ENCODE peak calls at places on chromosome 11, in eight cellular contexts. D, A, I, O, J, Q, K and X are unnamed samples.

GRCh38 chr11:47485112-47485511 is 36.2 kb upstream of the RAPSN start:
- DNase-seq in D (no peak), A (no peak), I (no peak), O (no peak), J (no peak), Q (no peak), K (no peak), X (no peak)

GRCh38 chr11:129144256-129144655 is 47.9 kb downstream of the ARHGAP32 start:
- DNase-seq in D (no peak), A (no peak), I (no peak), O (no peak), J (no peak), Q (no peak), K (no peak), X (no peak)

GRCh38 chr11:16997624-16998023 is 16.6 kb downstream of the PLEKHA7 start:
- DNase-seq in D (no peak), A (peak; percentile 30), I (no peak), O (no peak), J (peak; percentile 30), Q (no peak), K (no peak), X (no peak)

GRCh38 chr11:43316451-43316850 is 4.7 kb downstream of the API5 start:
- DNase-seq in D (no peak), A (no peak), I (peak; percentile 32), O (no peak), J (no peak), Q (no peak), K (peak; percentile 62), X (no peak)

GRCh38 chr11:127902405-127902804 is 685.0 kb downstream of the ETS1 start:
- DNase-seq in D (no peak), A (no peak), I (peak; percentile 13), O (no peak), J (no peak), Q (no peak), K (no peak), X (no peak)

GRCh38 chr11:120568572-120569307 is 57.2 kb downstream of the GRIK4 start:
- DNase-seq in D (no peak), A (no peak), I (no peak), O (no peak), J (no peak), Q (no peak), K (no peak), X (no peak)

GRCh38 chr11:95341246-95341645 is 110.2 kb upstream of the SESN3 start:
- DNase-seq in D (no peak), A (no peak), I (no peak), O (no peak), J (no peak), Q (peak; percentile 28), K (no peak), X (no peak)

GRCh38 chr11:128288368-128288767 is 299.0 kb downstream of the ETS1 start:
- DNase-seq in D (no peak), A (no peak), I (peak; percentile 27), O (no peak), J (no peak), Q (no peak), K (no peak), X (no peak)

GRCh38 chr11:108498046-108498815 is at the start of gene POGLUT3:
- DNase-seq in D (peak; percentile 59), A (peak; percentile 73), I (peak; percentile 80), O (peak; percentile 79), J (peak; percentile 63), Q (peak; percentile 52), K (peak; percentile 84), X (peak; percentile 66)

GRCh38 chr11:115463606-115464005 is 40.6 kb downstream of the CADM1 start:
- DNase-seq in D (no peak), A (no peak), I (no peak), O (no peak), J (no peak), Q (no peak), K (no peak), X (no peak)

GRCh38 chr11:14454861-14455632 is 44.6 kb downstream of the COPB1 start:
- DNase-seq in D (no peak), A (no peak), I (peak; percentile 75), O (no peak), J (no peak), Q (no peak), K (peak; percentile 16), X (no peak)

GRCh38 chr11:8501838-8502237 is 92.2 kb downstream of the STK33 start:
- DNase-seq in D (no peak), A (no peak), I (no peak), O (no peak), J (no peak), Q (no peak), K (no peak), X (no peak)

GRCh38 chr11:126544311-126545056 is 189.0 kb downstream of the ST3GAL4 start:
- DNase-seq in D (no peak), A (no peak), I (peak; percentile 13), O (peak; percentile 48), J (no peak), Q (no peak), K (no peak), X (no peak)

GRCh38 chr11:9065614-9066431 is 25.6 kb downstream of the SCUBE2 start:
- DNase-seq in D (no peak), A (no peak), I (no peak), O (no peak), J (no peak), Q (no peak), K (no peak), X (no peak)

GRCh38 chr11:127074151-127074761 is 73.7 kb upstream of the KIRREL3 start:
- DNase-seq in D (no peak), A (peak; percentile 58), I (peak; percentile 59), O (no peak), J (no peak), Q (no peak), K (peak; percentile 81), X (no peak)

GRCh38 chr11:31657091-31657490 is 147.5 kb downstream of the ELP4 start:
- DNase-seq in D (no peak), A (no peak), I (no peak), O (no peak), J (no peak), Q (no peak), K (no peak), X (no peak)

GRCh38 chr11:97722065-97722464 is 1298.7 kb upstream of the CNTN5 start:
- DNase-seq in D (no peak), A (no peak), I (peak; percentile 79), O (peak; percentile 35), J (no peak), Q (no peak), K (no peak), X (peak; percentile 66)

GRCh38 chr11:9748361-9748970 is 84.6 kb downstream of the SWAP70 start:
- DNase-seq in D (peak; percentile 75), A (no peak), I (peak; percentile 78), O (peak; percentile 67), J (no peak), Q (no peak), K (peak; percentile 60), X (peak; percentile 57)

DNA sequence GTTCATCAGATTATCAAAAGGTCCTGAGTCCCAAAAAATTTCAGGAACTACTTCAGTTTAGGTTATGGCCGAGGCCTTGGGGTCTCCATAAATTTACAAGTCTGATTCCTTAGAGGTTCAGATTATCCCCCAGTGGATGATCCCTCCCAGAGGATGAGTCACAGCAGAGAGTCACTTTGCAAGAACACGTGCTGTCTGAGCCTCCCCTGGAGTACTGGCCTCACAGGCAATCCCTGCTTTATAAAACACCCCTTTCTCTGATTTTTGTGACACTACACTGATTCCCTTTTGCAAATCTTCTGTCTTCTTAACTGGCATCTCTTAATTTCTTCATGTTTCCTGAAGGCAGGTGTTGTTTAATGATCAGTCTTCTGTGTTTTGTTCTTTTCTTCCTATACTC is 45.3 kb downstream of the CCDC34 start:
- DNase-seq in D (no peak), A (no peak), I (peak; percentile 52), O (no peak), J (no peak), Q (no peak), K (no peak), X (no peak)
- H3K4me3 ChIP-seq in D (no peak overlapping the region), A (no peak overlapping the region), I (no peak overlapping the region), O (no peak overlapping the region), J (no peak overlapping the region), Q (no peak overlapping the region), K (no peak overlapping the region), X (no peak overlapping the region)

GRCh38 chr11:64722141-64723050 is 601 bp downstream of the NRXN2 start:
- DNase-seq in D (no peak), A (no peak), I (no peak), O (no peak), J (no peak), Q (no peak), K (no peak), X (peak; percentile 46)
- H3K27me3 ChIP-seq in D (peaks cover 3% of the 10 kb centered on the region), A (no peaks in the 10 kb centered on the region), I (peaks cover 57% of the 10 kb centered on the region), O (peaks cover 52% of the 10 kb centered on the region), J (peaks cover 56% of the 10 kb centered on the region), Q (no peaks in the 10 kb centered on the region), K (peaks cover 5% of the 10 kb centered on the region), X (peaks cover 50% of the 10 kb centered on the region)

GRCh38 chr11:101583180-101584128 is at the start of gene TRPC6:
- DNase-seq in D (no peak), A (no peak), I (peak; percentile 55), O (no peak), J (peak; percentile 14), Q (peak; percentile 11), K (no peak), X (peak; percentile 26)
- H3K4me3 ChIP-seq in D (peak within 1 kb of the TSS; percentile 56), A (peak within 1 kb of the TSS; percentile 16), I (peak within 1 kb of the TSS; percentile 80), O (no peak within 1 kb of the TSS), J (peak within 1 kb of the TSS; percentile 68), Q (peak within 1 kb of the TSS; percentile 41), K (no peak within 1 kb of the TSS), X (peak within 1 kb of the TSS; percentile 34)

GRCh38 chr11:122764691-122765090 is 73.6 kb upstream of the CRTAM start:
- DNase-seq in D (no peak), A (no peak), I (no peak), O (no peak), J (no peak), Q (no peak), K (no peak), X (no peak)
- H3K27me3 ChIP-seq in D (no peaks in the 10 kb centered on the region), A (no peaks in the 10 kb centered on the region), I (no peaks in the 10 kb centered on the region), O (no peaks in the 10 kb centered on the region), J (no peaks in the 10 kb centered on the region), Q (no peaks in the 10 kb centered on the region), K (no peaks in the 10 kb centered on the region), X (no peaks in the 10 kb centered on the region)

DNA sequence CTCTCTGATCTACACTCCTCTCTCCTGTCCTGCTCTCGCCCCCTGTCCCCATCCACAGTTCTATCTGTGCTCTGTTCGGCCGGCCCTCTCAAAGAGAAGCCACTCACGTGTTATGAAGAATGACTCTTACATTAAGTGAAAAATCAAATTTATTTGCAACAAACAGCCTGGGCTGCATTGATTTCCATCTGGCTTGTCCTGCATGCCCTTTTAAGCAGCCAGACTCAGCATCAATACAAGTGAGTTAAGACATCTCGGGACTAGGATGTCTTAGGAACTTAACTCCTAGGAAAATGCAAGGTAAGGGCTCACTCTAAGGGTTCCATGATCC is 373.5 kb downstream of the TENM4 start:
- DNase-seq in D (no peak), A (no peak), I (no peak), O (no peak), J (no peak), Q (no peak), K (no peak), X (no peak)
- H3K4me3 ChIP-seq in D (no peak overlapping the region), A (no peak overlapping the region), I (no peak overlapping the region), O (no peak overlapping the region), J (no peak overlapping the region), Q (no peak overlapping the region), K (no peak overlapping the region), X (no peak overlapping the region)

GRCh38 chr11:64297722-64298358 is 2.3 kb upstream of the CATSPERZ start:
- DNase-seq in D (no peak), A (no peak), I (no peak), O (no peak), J (no peak), Q (no peak), K (no peak), X (peak; percentile 19)
- H3K27me3 ChIP-seq in D (peaks cover 15% of the 10 kb centered on the region), A (peaks cover 39% of the 10 kb centered on the region), I (peaks cover 46% of the 10 kb centered on the region), O (peaks cover 51% of the 10 kb centered on the region), J (peaks cover 80% of the 10 kb centered on the region), Q (peaks cover 10% of the 10 kb centered on the region), K (peaks cover 16% of the 10 kb centered on the region), X (peaks cover 52% of the 10 kb centered on the region)